ENCODE peak calls at places on chromosomes 4 and X, in eight cellular contexts. Q is RKO, O is T-helper 1 cell, K is MV-4-11, T is lung microvascular endothelial cell, E is neural crest cell, R is T47D, P is stomach. V is an unnamed sample.

GRCh38 chr4:68349361-68350360 is at the start of gene YTHDC1:
- DNase-seq in Q (peak), O (peak), K (peak), T (peak), E (peak), R (peak), P (peak), V (peak)

GRCh38 chrX:103356023-103356798 is at the start of gene TCEAL9:
- DNase-seq in Q (peak), O (no peak), K (no peak), T (peak), E (peak), R (peak), P (peak), V (no peak)

GRCh38 chr4:84582988-84583870 is at the start of gene CDS1:
- DNase-seq in Q (no peak), O (no peak), K (no peak), T (peak), E (peak), R (peak), P (peak), V (peak)

GRCh38 chrX:51860679-51861078 is 32.7 kb upstream of the MAGED1 start:
- DNase-seq in Q (peak), O (no peak), K (no peak), T (peak), E (peak), R (peak), P (no peak), V (no peak)

GRCh38 chr4:137524642-137525384 is 7.5 kb downstream of the PCDH18 start:
- DNase-seq in Q (no peak), O (no peak), K (no peak), T (no peak), E (no peak), R (no peak), P (no peak), V (no peak)

GRCh38 chrX:52574416-52575275 is 57.8 kb upstream of the XAGE1B start:
- DNase-seq in Q (peak), O (no peak), K (peak), T (peak), E (peak), R (peak), P (no peak), V (peak)

GRCh38 chr4:67723949-67724348 is 23.0 kb upstream of the UBA6 start:
- DNase-seq in Q (no peak), O (no peak), K (no peak), T (no peak), E (no peak), R (no peak), P (no peak), V (no peak)

GRCh38 chr4:76981649-76982048 is 32.1 kb downstream of the SEPTIN11 start:
- DNase-seq in Q (no peak), O (no peak), K (no peak), T (no peak), E (no peak), R (no peak), P (no peak), V (no peak)

GRCh38 chr4:168560184-168560834 is 63.5 kb downstream of the PALLD start:
- DNase-seq in Q (no peak), O (no peak), K (no peak), T (no peak), E (no peak), R (peak), P (peak), V (peak)

GRCh38 chr4:87058272-87059073 is 123.7 kb downstream of the AFF1 start:
- DNase-seq in Q (peak), O (no peak), K (peak), T (peak), E (no peak), R (peak), P (no peak), V (no peak)

GRCh38 chr4:52577285-52577968 is 81.7 kb downstream of the USP46 start:
- DNase-seq in Q (peak), O (no peak), K (no peak), T (peak), E (no peak), R (no peak), P (no peak), V (no peak)

GRCh38 chr4:2259036-2259540 is 2.8 kb downstream of the MXD4 start:
- DNase-seq in Q (no peak), O (no peak), K (no peak), T (no peak), E (no peak), R (no peak), P (peak), V (no peak)

GRCh38 chr4:185515248-185515647 is 20.1 kb downstream of the PDLIM3 start:
- DNase-seq in Q (no peak), O (no peak), K (no peak), T (no peak), E (no peak), R (no peak), P (no peak), V (no peak)

GRCh38 chr4:1047106-1047975 is 35.9 kb downstream of the FGFRL1 start:
- DNase-seq in Q (no peak), O (no peak), K (no peak), T (peak), E (no peak), R (no peak), P (peak), V (no peak)

GRCh38 chr4:1219553-1219950 is 29.4 kb downstream of the CTBP1 start:
- DNase-seq in Q (no peak), O (no peak), K (peak), T (no peak), E (no peak), R (no peak), P (no peak), V (no peak)

GRCh38 chrX:92270936-92271655 is 491.9 kb downstream of the PCDH11X start:
- DNase-seq in Q (no peak), O (no peak), K (no peak), T (no peak), E (no peak), R (no peak), P (no peak), V (no peak)

GRCh38 chr4:163540977-163541376 is 46.5 kb downstream of the TMA16 start:
- DNase-seq in Q (no peak), O (no peak), K (no peak), T (peak), E (no peak), R (peak), P (no peak), V (no peak)

GRCh38 chr4:22901631-22902030 is 208.9 kb downstream of the GBA3 start:
- DNase-seq in Q (peak), O (no peak), K (no peak), T (no peak), E (no peak), R (no peak), P (no peak), V (no peak)

GRCh38 chrX:39969826-39970569 is 127.8 kb downstream of the BCOR start:
- DNase-seq in Q (no peak), O (no peak), K (no peak), T (peak), E (no peak), R (no peak), P (no peak), V (no peak)

GRCh38 chr4:6199344-6199921 is 916 bp downstream of the JAKMIP1 start:
- DNase-seq in Q (no peak), O (no peak), K (no peak), T (no peak), E (no peak), R (no peak), P (no peak), V (no peak)

GRCh38 chr4:99946346-99947189 is at the start of gene DNAJB14:
- DNase-seq in Q (peak), O (peak), K (peak), T (peak), E (peak), R (peak), P (peak), V (peak)

GRCh38 chr4:156659570-156659969 is 312.0 kb downstream of the PDGFC start:
- DNase-seq in Q (no peak), O (no peak), K (no peak), T (no peak), E (no peak), R (no peak), P (no peak), V (no peak)

GRCh38 chr4:87502580-87503238 is 26.5 kb downstream of the SPARCL1 start:
- DNase-seq in Q (no peak), O (no peak), K (no peak), T (peak), E (no peak), R (no peak), P (no peak), V (peak)

GRCh38 chr4:1459664-1460511 is 53.6 kb upstream of the NKX1-1 start:
- DNase-seq in Q (no peak), O (no peak), K (no peak), T (no peak), E (no peak), R (no peak), P (peak), V (no peak)

GRCh38 chr4:112361181-112361791 is 64.1 kb downstream of the ALPK1 start:
- DNase-seq in Q (no peak), O (no peak), K (no peak), T (no peak), E (no peak), R (no peak), P (no peak), V (no peak)

GRCh38 chr4:6454112-6454910 is 18.1 kb downstream of the PPP2R2C start:
- DNase-seq in Q (no peak), O (no peak), K (no peak), T (no peak), E (no peak), R (no peak), P (no peak), V (no peak)

GRCh38 chrX:51336584-51336983 is 4.0 kb downstream of the NUDT10 start:
- DNase-seq in Q (peak), O (peak), K (no peak), T (peak), E (no peak), R (peak), P (no peak), V (no peak)

GRCh38 chrX:109770780-109771179 is 37.7 kb upstream of the ACSL4 start:
- DNase-seq in Q (no peak), O (no peak), K (no peak), T (no peak), E (no peak), R (no peak), P (no peak), V (no peak)

GRCh38 chrX:1727531-1728027 is 112.7 kb downstream of the ASMT start:
- DNase-seq in Q (peak), O (no peak), K (no peak), T (peak), E (no peak), R (no peak), P (no peak), V (no peak)

GRCh38 chrX:132059973-132060540 is 37.0 kb downstream of the STK26 start:
- DNase-seq in Q (no peak), O (no peak), K (no peak), T (no peak), E (no peak), R (no peak), P (no peak), V (peak)

V was measured in LNCaP clone FGC.